ENCODE peak calls at places on chromosomes 2 and 18, in ten cellular contexts. One of them, this sample, is unnamed.
A peak's percentile ranks its signal among the peaks of the same experiment; 100 is the strongest.

GRCh38 chr2:85410584-85411404 is 628 bp upstream of the CAPG start:
- DNase-seq in MM.1S: no peak
- DNase-seq in ovary: no peak
- DNase-seq in NT2/D1: no peak
- DNase-seq in astrocyte: no peak
- DNase-seq in endothelial cell of umbilical vein: no peak
- DNase-seq in transverse colon: no peak
- DNase-seq in adrenal gland: no peak
- DNase-seq in lower lobe of right lung: no peak
- DNase-seq in BJ: no peak
- DNase-seq in this sample: no peak

GRCh38 chr2:130776550-130776949 is 21.2 kb downstream of the AMER3 start:
- DNase-seq in MM.1S: no peak
- DNase-seq in ovary: no peak
- DNase-seq in NT2/D1: no peak
- DNase-seq in astrocyte: no peak
- DNase-seq in endothelial cell of umbilical vein: no peak
- DNase-seq in transverse colon: no peak
- DNase-seq in adrenal gland: no peak
- DNase-seq in lower lobe of right lung: no peak
- DNase-seq in BJ: no peak
- DNase-seq in this sample: no peak

GRCh38 chr2:211816739-211817138 is 721.9 kb downstream of the ERBB4 start:
- DNase-seq in MM.1S: no peak
- DNase-seq in ovary: no peak
- DNase-seq in NT2/D1: no peak
- DNase-seq in astrocyte: no peak
- DNase-seq in endothelial cell of umbilical vein: no peak
- DNase-seq in transverse colon: no peak
- DNase-seq in adrenal gland: no peak
- DNase-seq in lower lobe of right lung: no peak
- DNase-seq in BJ: no peak
- DNase-seq in this sample: no peak

GRCh38 chr2:29015701-29016470 is 34.8 kb downstream of the TOGARAM2 start:
- DNase-seq in MM.1S: no peak
- DNase-seq in ovary: peak; percentile 70
- DNase-seq in NT2/D1: no peak
- DNase-seq in astrocyte: no peak
- DNase-seq in endothelial cell of umbilical vein: no peak
- DNase-seq in transverse colon: no peak
- DNase-seq in adrenal gland: no peak
- DNase-seq in lower lobe of right lung: no peak
- DNase-seq in BJ: no peak
- DNase-seq in this sample: no peak

GRCh38 chr2:127434515-127434914 is 16.3 kb downstream of the PROC start:
- DNase-seq in MM.1S: no peak
- DNase-seq in ovary: no peak
- DNase-seq in NT2/D1: no peak
- DNase-seq in astrocyte: no peak
- DNase-seq in endothelial cell of umbilical vein: no peak
- DNase-seq in transverse colon: no peak
- DNase-seq in adrenal gland: no peak
- DNase-seq in lower lobe of right lung: no peak
- DNase-seq in BJ: no peak
- DNase-seq in this sample: no peak

GRCh38 chr18:10086458-10086857 is 172.6 kb downstream of the VAPA start:
- DNase-seq in MM.1S: no peak
- DNase-seq in ovary: no peak
- DNase-seq in NT2/D1: no peak
- DNase-seq in astrocyte: no peak
- DNase-seq in endothelial cell of umbilical vein: no peak
- DNase-seq in transverse colon: no peak
- DNase-seq in adrenal gland: no peak
- DNase-seq in lower lobe of right lung: no peak
- DNase-seq in BJ: no peak
- DNase-seq in this sample: no peak

GRCh38 chr18:48893559-48894265 is 57.1 kb downstream of the SMAD7 start:
- DNase-seq in MM.1S: no peak
- DNase-seq in ovary: no peak
- DNase-seq in NT2/D1: no peak
- DNase-seq in astrocyte: no peak
- DNase-seq in endothelial cell of umbilical vein: no peak
- DNase-seq in transverse colon: peak; percentile 78
- DNase-seq in adrenal gland: no peak
- DNase-seq in lower lobe of right lung: no peak
- DNase-seq in BJ: no peak
- DNase-seq in this sample: peak; percentile 73

GRCh38 chr2:225037374-225038075 is 4.7 kb downstream of the DOCK10 start:
- DNase-seq in MM.1S: no peak
- DNase-seq in ovary: no peak
- DNase-seq in NT2/D1: no peak
- DNase-seq in astrocyte: no peak
- DNase-seq in endothelial cell of umbilical vein: no peak
- DNase-seq in transverse colon: no peak
- DNase-seq in adrenal gland: no peak
- DNase-seq in lower lobe of right lung: no peak
- DNase-seq in BJ: no peak
- DNase-seq in this sample: no peak

GRCh38 chr18:75727479-75727878 is 300.0 kb upstream of the SMIM21 start:
- DNase-seq in MM.1S: no peak
- DNase-seq in ovary: no peak
- DNase-seq in NT2/D1: peak; percentile 23
- DNase-seq in astrocyte: peak; percentile 0
- DNase-seq in endothelial cell of umbilical vein: no peak
- DNase-seq in transverse colon: peak; percentile 14
- DNase-seq in adrenal gland: no peak
- DNase-seq in lower lobe of right lung: no peak
- DNase-seq in BJ: no peak
- DNase-seq in this sample: no peak

GRCh38 chr2:25294573-25295462 is 46.9 kb downstream of the DNMT3A start:
- DNase-seq in MM.1S: peak; percentile 87
- DNase-seq in ovary: peak; percentile 67
- DNase-seq in NT2/D1: no peak
- DNase-seq in astrocyte: no peak
- DNase-seq in endothelial cell of umbilical vein: peak; percentile 81
- DNase-seq in transverse colon: peak; percentile 80
- DNase-seq in adrenal gland: peak; percentile 76
- DNase-seq in lower lobe of right lung: peak; percentile 91
- DNase-seq in BJ: no peak
- DNase-seq in this sample: peak; percentile 93

GRCh38 chr18:34397286-34397896 is 172.7 kb upstream of the NOL4 start:
- DNase-seq in MM.1S: no peak
- DNase-seq in ovary: no peak
- DNase-seq in NT2/D1: no peak
- DNase-seq in astrocyte: no peak
- DNase-seq in endothelial cell of umbilical vein: no peak
- DNase-seq in transverse colon: no peak
- DNase-seq in adrenal gland: no peak
- DNase-seq in lower lobe of right lung: no peak
- DNase-seq in BJ: no peak
- DNase-seq in this sample: no peak

GRCh38 chr2:74290066-74290465 is 53.1 kb downstream of the SLC4A5 start:
- DNase-seq in MM.1S: no peak
- DNase-seq in ovary: no peak
- DNase-seq in NT2/D1: no peak
- DNase-seq in astrocyte: no peak
- DNase-seq in endothelial cell of umbilical vein: no peak
- DNase-seq in transverse colon: no peak
- DNase-seq in adrenal gland: no peak
- DNase-seq in lower lobe of right lung: no peak
- DNase-seq in BJ: no peak
- DNase-seq in this sample: no peak

GRCh38 chr2:132424526-132425121 is 8.0 kb downstream of the GPR39 start:
- DNase-seq in MM.1S: no peak
- DNase-seq in ovary: no peak
- DNase-seq in NT2/D1: no peak
- DNase-seq in astrocyte: peak; percentile 58
- DNase-seq in endothelial cell of umbilical vein: no peak
- DNase-seq in transverse colon: no peak
- DNase-seq in adrenal gland: no peak
- DNase-seq in lower lobe of right lung: no peak
- DNase-seq in BJ: peak; percentile 26
- DNase-seq in this sample: no peak

GRCh38 chr18:5524660-5525059 is 19.1 kb downstream of the EPB41L3 start:
- DNase-seq in MM.1S: no peak
- DNase-seq in ovary: no peak
- DNase-seq in NT2/D1: no peak
- DNase-seq in astrocyte: no peak
- DNase-seq in endothelial cell of umbilical vein: no peak
- DNase-seq in transverse colon: no peak
- DNase-seq in adrenal gland: no peak
- DNase-seq in lower lobe of right lung: no peak
- DNase-seq in BJ: no peak
- DNase-seq in this sample: no peak

GRCh38 chr2:214896287-214896686 is 86.8 kb upstream of the BARD1 start:
- DNase-seq in MM.1S: no peak
- DNase-seq in ovary: no peak
- DNase-seq in NT2/D1: no peak
- DNase-seq in astrocyte: no peak
- DNase-seq in endothelial cell of umbilical vein: no peak
- DNase-seq in transverse colon: no peak
- DNase-seq in adrenal gland: no peak
- DNase-seq in lower lobe of right lung: no peak
- DNase-seq in BJ: no peak
- DNase-seq in this sample: no peak

DNA sequence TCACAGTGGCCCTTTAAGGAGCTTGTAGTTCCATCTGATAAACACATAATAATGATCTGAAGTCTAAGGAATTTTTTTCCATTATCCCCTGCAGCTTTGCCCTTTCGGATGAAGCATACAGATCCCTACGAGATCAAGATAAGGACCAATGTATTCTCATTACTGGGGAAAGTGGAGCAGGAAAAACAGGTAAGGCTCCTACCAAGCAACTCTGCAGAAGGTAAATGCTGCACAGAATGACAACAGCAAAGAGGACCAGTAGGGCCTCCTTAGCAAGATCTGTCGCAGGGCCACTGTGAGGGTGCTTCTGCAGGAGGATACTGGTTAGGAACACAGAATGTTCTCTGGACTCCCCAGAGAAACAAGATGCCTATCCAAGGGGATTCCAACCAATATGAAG is 84.6 kb downstream of the MYO1B start:
- DNase-seq in MM.1S: no peak
- DNase-seq in ovary: no peak
- DNase-seq in NT2/D1: no peak
- DNase-seq in astrocyte: no peak
- DNase-seq in endothelial cell of umbilical vein: no peak
- DNase-seq in transverse colon: no peak
- DNase-seq in adrenal gland: no peak
- DNase-seq in lower lobe of right lung: no peak
- DNase-seq in BJ: no peak
- DNase-seq in this sample: no peak
- H3K36me3 ChIP-seq in MM.1S: no peaks in the 10 kb centered on the region
- H3K36me3 ChIP-seq in ovary: no peaks in the 10 kb centered on the region
- H3K36me3 ChIP-seq in NT2/D1: peaks cover 40% of the 10 kb centered on the region
- H3K36me3 ChIP-seq in astrocyte: peaks cover 16% of the 10 kb centered on the region
- H3K36me3 ChIP-seq in endothelial cell of umbilical vein: no peaks in the 10 kb centered on the region
- H3K36me3 ChIP-seq in transverse colon: no peaks in the 10 kb centered on the region
- H3K36me3 ChIP-seq in adrenal gland: no peaks in the 10 kb centered on the region
- H3K36me3 ChIP-seq in lower lobe of right lung: peaks cover 20% of the 10 kb centered on the region
- H3K36me3 ChIP-seq in BJ: peaks cover 5% of the 10 kb centered on the region
- H3K36me3 ChIP-seq in this sample: no peaks in the 10 kb centered on the region

GRCh38 chr2:241235396-241235795 is 46.9 kb downstream of the ANO7 start:
- DNase-seq in MM.1S: no peak
- DNase-seq in ovary: no peak
- DNase-seq in NT2/D1: no peak
- DNase-seq in astrocyte: no peak
- DNase-seq in endothelial cell of umbilical vein: no peak
- DNase-seq in transverse colon: no peak
- DNase-seq in adrenal gland: no peak
- DNase-seq in lower lobe of right lung: no peak
- DNase-seq in BJ: no peak
- DNase-seq in this sample: no peak
- H3K36me3 ChIP-seq in MM.1S: peaks cover 3% of the 10 kb centered on the region
- H3K36me3 ChIP-seq in ovary: no peaks in the 10 kb centered on the region
- H3K36me3 ChIP-seq in NT2/D1: peaks cover 100% of the 10 kb centered on the region
- H3K36me3 ChIP-seq in astrocyte: peaks cover 73% of the 10 kb centered on the region
- H3K36me3 ChIP-seq in endothelial cell of umbilical vein: peaks cover 78% of the 10 kb centered on the region
- H3K36me3 ChIP-seq in transverse colon: no peaks in the 10 kb centered on the region
- H3K36me3 ChIP-seq in adrenal gland: no peaks in the 10 kb centered on the region
- H3K36me3 ChIP-seq in lower lobe of right lung: peaks cover 100% of the 10 kb centered on the region
- H3K36me3 ChIP-seq in BJ: peaks cover 75% of the 10 kb centered on the region
- H3K36me3 ChIP-seq in this sample: peaks cover 2% of the 10 kb centered on the region

GRCh38 chr2:70282439-70282838 is 11.1 kb downstream of the SNRPG start:
- DNase-seq in MM.1S: no peak
- DNase-seq in ovary: no peak
- DNase-seq in NT2/D1: no peak
- DNase-seq in astrocyte: no peak
- DNase-seq in endothelial cell of umbilical vein: no peak
- DNase-seq in transverse colon: no peak
- DNase-seq in adrenal gland: no peak
- DNase-seq in lower lobe of right lung: no peak
- DNase-seq in BJ: no peak
- DNase-seq in this sample: no peak
- H3K36me3 ChIP-seq in MM.1S: peaks cover 30% of the 10 kb centered on the region
- H3K36me3 ChIP-seq in ovary: no peaks in the 10 kb centered on the region
- H3K36me3 ChIP-seq in NT2/D1: peaks cover 76% of the 10 kb centered on the region
- H3K36me3 ChIP-seq in astrocyte: peaks cover 59% of the 10 kb centered on the region
- H3K36me3 ChIP-seq in endothelial cell of umbilical vein: peaks cover 7% of the 10 kb centered on the region
- H3K36me3 ChIP-seq in transverse colon: no peaks in the 10 kb centered on the region
- H3K36me3 ChIP-seq in adrenal gland: no peaks in the 10 kb centered on the region
- H3K36me3 ChIP-seq in lower lobe of right lung: peaks cover 94% of the 10 kb centered on the region
- H3K36me3 ChIP-seq in BJ: peaks cover 3% of the 10 kb centered on the region
- H3K36me3 ChIP-seq in this sample: peaks cover 3% of the 10 kb centered on the region

DNA sequence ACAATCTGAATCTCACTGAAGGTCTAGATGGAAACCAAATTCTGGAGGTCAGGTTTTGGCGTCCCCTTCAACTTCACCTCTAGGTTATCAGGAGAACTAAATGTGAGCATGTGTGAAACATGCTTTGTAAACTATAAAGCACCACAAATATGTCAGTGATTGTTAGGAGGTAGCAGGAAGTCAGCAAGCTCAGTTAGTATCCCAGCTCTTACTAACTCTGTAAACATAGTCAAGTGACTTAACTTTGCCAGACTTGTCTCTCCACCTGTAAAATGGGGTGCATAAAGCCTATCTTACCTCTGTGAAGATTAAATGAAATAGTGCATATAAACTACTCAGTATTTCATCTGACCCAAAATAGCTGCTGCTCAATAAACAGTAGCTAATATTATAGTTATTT is 121.5 kb downstream of the INSIG2 start:
- DNase-seq in MM.1S: no peak
- DNase-seq in ovary: no peak
- DNase-seq in NT2/D1: no peak
- DNase-seq in astrocyte: no peak
- DNase-seq in endothelial cell of umbilical vein: no peak
- DNase-seq in transverse colon: no peak
- DNase-seq in adrenal gland: no peak
- DNase-seq in lower lobe of right lung: no peak
- DNase-seq in BJ: no peak
- DNase-seq in this sample: no peak
- H3K36me3 ChIP-seq in MM.1S: no peaks in the 10 kb centered on the region
- H3K36me3 ChIP-seq in ovary: no peaks in the 10 kb centered on the region
- H3K36me3 ChIP-seq in NT2/D1: no peaks in the 10 kb centered on the region
- H3K36me3 ChIP-seq in astrocyte: no peaks in the 10 kb centered on the region
- H3K36me3 ChIP-seq in endothelial cell of umbilical vein: no peaks in the 10 kb centered on the region
- H3K36me3 ChIP-seq in transverse colon: no peaks in the 10 kb centered on the region
- H3K36me3 ChIP-seq in adrenal gland: no peaks in the 10 kb centered on the region
- H3K36me3 ChIP-seq in lower lobe of right lung: no peaks in the 10 kb centered on the region
- H3K36me3 ChIP-seq in BJ: no peaks in the 10 kb centered on the region
- H3K36me3 ChIP-seq in this sample: no peaks in the 10 kb centered on the region

This sample was measured in Peyer's patch.